ENCODE peak calls at places on chromosomes 13 and 19, in ten cellular contexts. One of them, this sample, is unnamed.
A peak's percentile ranks its signal among the peaks of the same experiment; 100 is the strongest.

GRCh38 chr13:39777527-39778061 is 122.1 kb downstream of the COG6 start:
- DNase-seq in NCI-H345: peak; percentile 1
- DNase-seq in activated effector memory CD4-positive, alpha-beta T cell treated with Interleukin-2 at 50 U/mL for 16 hours: no peak
- DNase-seq in AG08396: peak; percentile 48
- DNase-seq in NCI-H2171 treated with DMSO at 0.1 percent for 48 hours: peak; percentile 24
- DNase-seq in ELR: peak; percentile 97
- DNase-seq in hypothalamus: no peak
- DNase-seq in left ventricle myocardium inferior: no peak
- DNase-seq in nephron progenitor cell: no peak
- DNase-seq in stimulated activated CD4-positive, alpha-beta T cell treated with anti-CD3 and anti-CD28 coated beads, Interleukin-1b, Interleukin-23, amount 100 ng/mL, for 24 hours: no peak
- DNase-seq in this sample: peak; percentile 90

GRCh38 chr13:24033527-24034302 is 126.8 kb upstream of the SPATA13 start:
- DNase-seq in NCI-H345: no peak
- DNase-seq in activated effector memory CD4-positive, alpha-beta T cell treated with Interleukin-2 at 50 U/mL for 16 hours: no peak
- DNase-seq in AG08396: peak; percentile 41
- DNase-seq in NCI-H2171 treated with DMSO at 0.1 percent for 48 hours: no peak
- DNase-seq in ELR: no peak
- DNase-seq in hypothalamus: no peak
- DNase-seq in left ventricle myocardium inferior: no peak
- DNase-seq in nephron progenitor cell: no peak
- DNase-seq in stimulated activated CD4-positive, alpha-beta T cell treated with anti-CD3 and anti-CD28 coated beads, Interleukin-1b, Interleukin-23, amount 100 ng/mL, for 24 hours: no peak
- DNase-seq in this sample: no peak

GRCh38 chr19:48196321-48196761 is 25.9 kb downstream of the ZSWIM9 start:
- DNase-seq in NCI-H345: peak; percentile 1
- DNase-seq in activated effector memory CD4-positive, alpha-beta T cell treated with Interleukin-2 at 50 U/mL for 16 hours: no peak
- DNase-seq in AG08396: no peak
- DNase-seq in NCI-H2171 treated with DMSO at 0.1 percent for 48 hours: no peak
- DNase-seq in ELR: no peak
- DNase-seq in hypothalamus: no peak
- DNase-seq in left ventricle myocardium inferior: no peak
- DNase-seq in nephron progenitor cell: no peak
- DNase-seq in stimulated activated CD4-positive, alpha-beta T cell treated with anti-CD3 and anti-CD28 coated beads, Interleukin-1b, Interleukin-23, amount 100 ng/mL, for 24 hours: no peak
- DNase-seq in this sample: no peak

GRCh38 chr19:10602330-10603083 is 15.4 kb upstream of the AP1M2 start:
- DNase-seq in NCI-H345: peak; percentile 81
- DNase-seq in activated effector memory CD4-positive, alpha-beta T cell treated with Interleukin-2 at 50 U/mL for 16 hours: peak; percentile 79
- DNase-seq in AG08396: peak; percentile 98
- DNase-seq in NCI-H2171 treated with DMSO at 0.1 percent for 48 hours: peak; percentile 53
- DNase-seq in ELR: peak; percentile 81
- DNase-seq in hypothalamus: peak; percentile 69
- DNase-seq in left ventricle myocardium inferior: peak; percentile 89
- DNase-seq in nephron progenitor cell: peak; percentile 90
- DNase-seq in stimulated activated CD4-positive, alpha-beta T cell treated with anti-CD3 and anti-CD28 coated beads, Interleukin-1b, Interleukin-23, amount 100 ng/mL, for 24 hours: peak; percentile 81
- DNase-seq in this sample: peak; percentile 75

GRCh38 chr19:58332697-58333096 is 5.9 kb downstream of the ZSCAN22 start:
- DNase-seq in NCI-H345: no peak
- DNase-seq in activated effector memory CD4-positive, alpha-beta T cell treated with Interleukin-2 at 50 U/mL for 16 hours: no peak
- DNase-seq in AG08396: no peak
- DNase-seq in NCI-H2171 treated with DMSO at 0.1 percent for 48 hours: no peak
- DNase-seq in ELR: no peak
- DNase-seq in hypothalamus: no peak
- DNase-seq in left ventricle myocardium inferior: no peak
- DNase-seq in nephron progenitor cell: no peak
- DNase-seq in stimulated activated CD4-positive, alpha-beta T cell treated with anti-CD3 and anti-CD28 coated beads, Interleukin-1b, Interleukin-23, amount 100 ng/mL, for 24 hours: no peak
- DNase-seq in this sample: no peak

GRCh38 chr13:43787998-43788397 is 1.2 kb upstream of the ENOX1 start:
- DNase-seq in NCI-H345: no peak
- DNase-seq in activated effector memory CD4-positive, alpha-beta T cell treated with Interleukin-2 at 50 U/mL for 16 hours: no peak
- DNase-seq in AG08396: peak; percentile 44
- DNase-seq in NCI-H2171 treated with DMSO at 0.1 percent for 48 hours: peak; percentile 52
- DNase-seq in ELR: peak; percentile 71
- DNase-seq in hypothalamus: no peak
- DNase-seq in left ventricle myocardium inferior: no peak
- DNase-seq in nephron progenitor cell: no peak
- DNase-seq in stimulated activated CD4-positive, alpha-beta T cell treated with anti-CD3 and anti-CD28 coated beads, Interleukin-1b, Interleukin-23, amount 100 ng/mL, for 24 hours: no peak
- DNase-seq in this sample: peak; percentile 52

GRCh38 chr19:14361824-14362223 is 19.4 kb upstream of the ADGRE5 start:
- DNase-seq in NCI-H345: no peak
- DNase-seq in activated effector memory CD4-positive, alpha-beta T cell treated with Interleukin-2 at 50 U/mL for 16 hours: no peak
- DNase-seq in AG08396: no peak
- DNase-seq in NCI-H2171 treated with DMSO at 0.1 percent for 48 hours: peak; percentile 13
- DNase-seq in ELR: peak; percentile 46
- DNase-seq in hypothalamus: no peak
- DNase-seq in left ventricle myocardium inferior: no peak
- DNase-seq in nephron progenitor cell: no peak
- DNase-seq in stimulated activated CD4-positive, alpha-beta T cell treated with anti-CD3 and anti-CD28 coated beads, Interleukin-1b, Interleukin-23, amount 100 ng/mL, for 24 hours: no peak
- DNase-seq in this sample: peak; percentile 38

GRCh38 chr13:102233566-102234208 is 168.2 kb downstream of the FGF14 start:
- DNase-seq in NCI-H345: no peak
- DNase-seq in activated effector memory CD4-positive, alpha-beta T cell treated with Interleukin-2 at 50 U/mL for 16 hours: no peak
- DNase-seq in AG08396: no peak
- DNase-seq in NCI-H2171 treated with DMSO at 0.1 percent for 48 hours: no peak
- DNase-seq in ELR: no peak
- DNase-seq in hypothalamus: no peak
- DNase-seq in left ventricle myocardium inferior: no peak
- DNase-seq in nephron progenitor cell: no peak
- DNase-seq in stimulated activated CD4-positive, alpha-beta T cell treated with anti-CD3 and anti-CD28 coated beads, Interleukin-1b, Interleukin-23, amount 100 ng/mL, for 24 hours: no peak
- DNase-seq in this sample: no peak

GRCh38 chr13:76830805-76831204 is 55.4 kb downstream of the KCTD12 start:
- DNase-seq in NCI-H345: no peak
- DNase-seq in activated effector memory CD4-positive, alpha-beta T cell treated with Interleukin-2 at 50 U/mL for 16 hours: no peak
- DNase-seq in AG08396: no peak
- DNase-seq in NCI-H2171 treated with DMSO at 0.1 percent for 48 hours: peak; percentile 92
- DNase-seq in ELR: no peak
- DNase-seq in hypothalamus: no peak
- DNase-seq in left ventricle myocardium inferior: no peak
- DNase-seq in nephron progenitor cell: no peak
- DNase-seq in stimulated activated CD4-positive, alpha-beta T cell treated with anti-CD3 and anti-CD28 coated beads, Interleukin-1b, Interleukin-23, amount 100 ng/mL, for 24 hours: no peak
- DNase-seq in this sample: no peak

GRCh38 chr19:31515931-31516330 is 166.7 kb upstream of the TSHZ3 start:
- DNase-seq in NCI-H345: no peak
- DNase-seq in activated effector memory CD4-positive, alpha-beta T cell treated with Interleukin-2 at 50 U/mL for 16 hours: no peak
- DNase-seq in AG08396: no peak
- DNase-seq in NCI-H2171 treated with DMSO at 0.1 percent for 48 hours: no peak
- DNase-seq in ELR: no peak
- DNase-seq in hypothalamus: no peak
- DNase-seq in left ventricle myocardium inferior: no peak
- DNase-seq in nephron progenitor cell: no peak
- DNase-seq in stimulated activated CD4-positive, alpha-beta T cell treated with anti-CD3 and anti-CD28 coated beads, Interleukin-1b, Interleukin-23, amount 100 ng/mL, for 24 hours: no peak
- DNase-seq in this sample: no peak

GRCh38 chr19:45090034-45090433 is 2.9 kb upstream of the PPP1R37 start:
- DNase-seq in NCI-H345: no peak
- DNase-seq in activated effector memory CD4-positive, alpha-beta T cell treated with Interleukin-2 at 50 U/mL for 16 hours: no peak
- DNase-seq in AG08396: no peak
- DNase-seq in NCI-H2171 treated with DMSO at 0.1 percent for 48 hours: no peak
- DNase-seq in ELR: no peak
- DNase-seq in hypothalamus: no peak
- DNase-seq in left ventricle myocardium inferior: no peak
- DNase-seq in nephron progenitor cell: no peak
- DNase-seq in stimulated activated CD4-positive, alpha-beta T cell treated with anti-CD3 and anti-CD28 coated beads, Interleukin-1b, Interleukin-23, amount 100 ng/mL, for 24 hours: no peak
- DNase-seq in this sample: no peak

GRCh38 chr19:2905918-2906519 is 5.3 kb downstream of the ZNF57 start:
- DNase-seq in NCI-H345: no peak
- DNase-seq in activated effector memory CD4-positive, alpha-beta T cell treated with Interleukin-2 at 50 U/mL for 16 hours: no peak
- DNase-seq in AG08396: no peak
- DNase-seq in NCI-H2171 treated with DMSO at 0.1 percent for 48 hours: no peak
- DNase-seq in ELR: no peak
- DNase-seq in hypothalamus: no peak
- DNase-seq in left ventricle myocardium inferior: no peak
- DNase-seq in nephron progenitor cell: no peak
- DNase-seq in stimulated activated CD4-positive, alpha-beta T cell treated with anti-CD3 and anti-CD28 coated beads, Interleukin-1b, Interleukin-23, amount 100 ng/mL, for 24 hours: no peak
- DNase-seq in this sample: no peak

GRCh38 chr19:56842421-56842820 is 1.9 kb upstream of the PEG3 start:
- DNase-seq in NCI-H345: no peak
- DNase-seq in activated effector memory CD4-positive, alpha-beta T cell treated with Interleukin-2 at 50 U/mL for 16 hours: no peak
- DNase-seq in AG08396: no peak
- DNase-seq in NCI-H2171 treated with DMSO at 0.1 percent for 48 hours: no peak
- DNase-seq in ELR: no peak
- DNase-seq in hypothalamus: no peak
- DNase-seq in left ventricle myocardium inferior: no peak
- DNase-seq in nephron progenitor cell: no peak
- DNase-seq in stimulated activated CD4-positive, alpha-beta T cell treated with anti-CD3 and anti-CD28 coated beads, Interleukin-1b, Interleukin-23, amount 100 ng/mL, for 24 hours: no peak
- DNase-seq in this sample: no peak

GRCh38 chr13:113564331-113565023 is 20.1 kb upstream of the TFDP1 start:
- DNase-seq in NCI-H345: no peak
- DNase-seq in activated effector memory CD4-positive, alpha-beta T cell treated with Interleukin-2 at 50 U/mL for 16 hours: no peak
- DNase-seq in AG08396: no peak
- DNase-seq in NCI-H2171 treated with DMSO at 0.1 percent for 48 hours: no peak
- DNase-seq in ELR: no peak
- DNase-seq in hypothalamus: no peak
- DNase-seq in left ventricle myocardium inferior: no peak
- DNase-seq in nephron progenitor cell: no peak
- DNase-seq in stimulated activated CD4-positive, alpha-beta T cell treated with anti-CD3 and anti-CD28 coated beads, Interleukin-1b, Interleukin-23, amount 100 ng/mL, for 24 hours: no peak
- DNase-seq in this sample: no peak

GRCh38 chr13:94966380-94966779 is 254.0 kb upstream of the SOX21 start:
- DNase-seq in NCI-H345: peak; percentile 82
- DNase-seq in activated effector memory CD4-positive, alpha-beta T cell treated with Interleukin-2 at 50 U/mL for 16 hours: no peak
- DNase-seq in AG08396: no peak
- DNase-seq in NCI-H2171 treated with DMSO at 0.1 percent for 48 hours: no peak
- DNase-seq in ELR: no peak
- DNase-seq in hypothalamus: no peak
- DNase-seq in left ventricle myocardium inferior: no peak
- DNase-seq in nephron progenitor cell: no peak
- DNase-seq in stimulated activated CD4-positive, alpha-beta T cell treated with anti-CD3 and anti-CD28 coated beads, Interleukin-1b, Interleukin-23, amount 100 ng/mL, for 24 hours: no peak
- DNase-seq in this sample: no peak

GRCh38 chr19:46718934-46719551 is 2.1 kb upstream of the PRKD2 start:
- DNase-seq in NCI-H345: no peak
- DNase-seq in activated effector memory CD4-positive, alpha-beta T cell treated with Interleukin-2 at 50 U/mL for 16 hours: no peak
- DNase-seq in AG08396: no peak
- DNase-seq in NCI-H2171 treated with DMSO at 0.1 percent for 48 hours: no peak
- DNase-seq in ELR: no peak
- DNase-seq in hypothalamus: no peak
- DNase-seq in left ventricle myocardium inferior: no peak
- DNase-seq in nephron progenitor cell: no peak
- DNase-seq in stimulated activated CD4-positive, alpha-beta T cell treated with anti-CD3 and anti-CD28 coated beads, Interleukin-1b, Interleukin-23, amount 100 ng/mL, for 24 hours: no peak
- DNase-seq in this sample: no peak

GRCh38 chr19:45424191-45425058 is 708 bp upstream of the ERCC1 start:
- DNase-seq in NCI-H345: no peak
- DNase-seq in activated effector memory CD4-positive, alpha-beta T cell treated with Interleukin-2 at 50 U/mL for 16 hours: no peak
- DNase-seq in AG08396: peak; percentile 84
- DNase-seq in NCI-H2171 treated with DMSO at 0.1 percent for 48 hours: peak; percentile 79
- DNase-seq in ELR: peak; percentile 99
- DNase-seq in hypothalamus: peak; percentile 19
- DNase-seq in left ventricle myocardium inferior: peak; percentile 71
- DNase-seq in nephron progenitor cell: peak; percentile 45
- DNase-seq in stimulated activated CD4-positive, alpha-beta T cell treated with anti-CD3 and anti-CD28 coated beads, Interleukin-1b, Interleukin-23, amount 100 ng/mL, for 24 hours: no peak
- DNase-seq in this sample: peak; percentile 98

GRCh38 chr13:111868716-111869115 is 198.2 kb upstream of the SOX1 start:
- DNase-seq in NCI-H345: no peak
- DNase-seq in activated effector memory CD4-positive, alpha-beta T cell treated with Interleukin-2 at 50 U/mL for 16 hours: no peak
- DNase-seq in AG08396: no peak
- DNase-seq in NCI-H2171 treated with DMSO at 0.1 percent for 48 hours: no peak
- DNase-seq in ELR: no peak
- DNase-seq in hypothalamus: no peak
- DNase-seq in left ventricle myocardium inferior: no peak
- DNase-seq in nephron progenitor cell: no peak
- DNase-seq in stimulated activated CD4-positive, alpha-beta T cell treated with anti-CD3 and anti-CD28 coated beads, Interleukin-1b, Interleukin-23, amount 100 ng/mL, for 24 hours: no peak
- DNase-seq in this sample: no peak

GRCh38 chr19:2567580-2567979 is 91.7 kb downstream of the GADD45B start:
- DNase-seq in NCI-H345: no peak
- DNase-seq in activated effector memory CD4-positive, alpha-beta T cell treated with Interleukin-2 at 50 U/mL for 16 hours: no peak
- DNase-seq in AG08396: no peak
- DNase-seq in NCI-H2171 treated with DMSO at 0.1 percent for 48 hours: peak; percentile 67
- DNase-seq in ELR: no peak
- DNase-seq in hypothalamus: no peak
- DNase-seq in left ventricle myocardium inferior: peak; percentile 77
- DNase-seq in nephron progenitor cell: no peak
- DNase-seq in stimulated activated CD4-positive, alpha-beta T cell treated with anti-CD3 and anti-CD28 coated beads, Interleukin-1b, Interleukin-23, amount 100 ng/mL, for 24 hours: no peak
- DNase-seq in this sample: no peak

GRCh38 chr13:24053505-24054251 is 106.8 kb upstream of the SPATA13 start:
- DNase-seq in NCI-H345: peak; percentile 72
- DNase-seq in activated effector memory CD4-positive, alpha-beta T cell treated with Interleukin-2 at 50 U/mL for 16 hours: peak; percentile 29
- DNase-seq in AG08396: peak; percentile 64
- DNase-seq in NCI-H2171 treated with DMSO at 0.1 percent for 48 hours: peak; percentile 50
- DNase-seq in ELR: peak; percentile 82
- DNase-seq in hypothalamus: no peak
- DNase-seq in left ventricle myocardium inferior: no peak
- DNase-seq in nephron progenitor cell: peak; percentile 57
- DNase-seq in stimulated activated CD4-positive, alpha-beta T cell treated with anti-CD3 and anti-CD28 coated beads, Interleukin-1b, Interleukin-23, amount 100 ng/mL, for 24 hours: peak; percentile 45
- DNase-seq in this sample: peak; percentile 85

GRCh38 chr19:39542198-39542597 is 2.2 kb upstream of the EID2 start:
- DNase-seq in NCI-H345: peak; percentile 25
- DNase-seq in activated effector memory CD4-positive, alpha-beta T cell treated with Interleukin-2 at 50 U/mL for 16 hours: no peak
- DNase-seq in AG08396: no peak
- DNase-seq in NCI-H2171 treated with DMSO at 0.1 percent for 48 hours: no peak
- DNase-seq in ELR: no peak
- DNase-seq in hypothalamus: no peak
- DNase-seq in left ventricle myocardium inferior: no peak
- DNase-seq in nephron progenitor cell: no peak
- DNase-seq in stimulated activated CD4-positive, alpha-beta T cell treated with anti-CD3 and anti-CD28 coated beads, Interleukin-1b, Interleukin-23, amount 100 ng/mL, for 24 hours: no peak
- DNase-seq in this sample: no peak

This sample was measured in MCF 10A.